ENCODE peak calls at places on chromosomes 5 and 9, in seven cellular contexts. A is kidney; E is cardiac muscle cell; D is Panc1; S is left ventricle myocardium inferior; O is lung; N is CD4-positive, alpha-beta memory T cell. M is an unnamed sample. For H3K4me1, the result is how much of the 10 kb centered on the place peaks cover.

GRCh38 chr5:43104102-43104501 is 16.6 kb upstream of the ZNF131 start:
- DNase-seq in A (no peak), E (no peak), D (no peak), S (no peak), O (no peak), N (no peak), M (no peak)

GRCh38 chr9:21778300-21778699 is 24.1 kb upstream of the MTAP start:
- DNase-seq in A (no peak), E (no peak), D (no peak), S (no peak), O (no peak), N (no peak), M (no peak)

GRCh38 chr5:93296338-93296737 is 284.7 kb downstream of the NR2F1-AS1 start:
- DNase-seq in A (no peak), E (no peak), D (no peak), S (no peak), O (no peak), N (no peak), M (no peak)

GRCh38 chr5:146588331-146588730 is 72.3 kb upstream of the GPR151 start:
- DNase-seq in A (no peak), E (no peak), D (no peak), S (no peak), O (no peak), N (no peak), M (no peak)

GRCh38 chr5:137303509-137303908 is 195.6 kb downstream of the SPOCK1 start:
- DNase-seq in A (no peak), E (no peak), D (no peak), S (no peak), O (no peak), N (no peak), M (no peak)

GRCh38 chr9:70488793-70489105 is 74.3 kb upstream of the KLF9 start:
- DNase-seq in A (no peak), E (no peak), D (no peak), S (no peak), O (no peak), N (no peak), M (no peak)

GRCh38 chr5:95238560-95239325 is 46.2 kb downstream of the MCTP1 start:
- DNase-seq in A (no peak), E (peak), D (peak), S (no peak), O (no peak), N (no peak), M (no peak)

GRCh38 chr9:93588641-93589609 is 12.5 kb downstream of the PHF2 start:
- DNase-seq in A (no peak), E (no peak), D (no peak), S (no peak), O (no peak), N (no peak), M (no peak)

GRCh38 chr9:19027825-19028224 is 5.2 kb downstream of the SAXO1 start:
- DNase-seq in A (peak), E (no peak), D (no peak), S (no peak), O (no peak), N (no peak), M (no peak)

GRCh38 chr9:96071245-96072124 is 196.0 kb downstream of the ERCC6L2 start:
- DNase-seq in A (no peak), E (peak), D (no peak), S (no peak), O (no peak), N (no peak), M (peak)

GRCh38 chr5:76888733-76889300 is 39.0 kb downstream of the S100Z start:
- DNase-seq in A (no peak), E (no peak), D (no peak), S (no peak), O (no peak), N (no peak), M (no peak)

GRCh38 chr9:95425910-95426551 is 90.7 kb downstream of the PTCH1 start:
- DNase-seq in A (no peak), E (peak), D (no peak), S (no peak), O (no peak), N (no peak), M (peak)

GRCh38 chr9:34484678-34485077 is 26.1 kb downstream of the DNAI1 start:
- DNase-seq in A (no peak), E (no peak), D (no peak), S (no peak), O (no peak), N (no peak), M (no peak)

GRCh38 chr9:14096182-14096922 is 217.6 kb downstream of the NFIB start:
- DNase-seq in A (no peak), E (peak), D (no peak), S (no peak), O (no peak), N (no peak), M (peak)

GRCh38 chr9:122091682-122092592 is 1.2 kb downstream of the TTLL11 start:
- DNase-seq in A (no peak), E (no peak), D (no peak), S (no peak), O (no peak), N (no peak), M (no peak)

DNA sequence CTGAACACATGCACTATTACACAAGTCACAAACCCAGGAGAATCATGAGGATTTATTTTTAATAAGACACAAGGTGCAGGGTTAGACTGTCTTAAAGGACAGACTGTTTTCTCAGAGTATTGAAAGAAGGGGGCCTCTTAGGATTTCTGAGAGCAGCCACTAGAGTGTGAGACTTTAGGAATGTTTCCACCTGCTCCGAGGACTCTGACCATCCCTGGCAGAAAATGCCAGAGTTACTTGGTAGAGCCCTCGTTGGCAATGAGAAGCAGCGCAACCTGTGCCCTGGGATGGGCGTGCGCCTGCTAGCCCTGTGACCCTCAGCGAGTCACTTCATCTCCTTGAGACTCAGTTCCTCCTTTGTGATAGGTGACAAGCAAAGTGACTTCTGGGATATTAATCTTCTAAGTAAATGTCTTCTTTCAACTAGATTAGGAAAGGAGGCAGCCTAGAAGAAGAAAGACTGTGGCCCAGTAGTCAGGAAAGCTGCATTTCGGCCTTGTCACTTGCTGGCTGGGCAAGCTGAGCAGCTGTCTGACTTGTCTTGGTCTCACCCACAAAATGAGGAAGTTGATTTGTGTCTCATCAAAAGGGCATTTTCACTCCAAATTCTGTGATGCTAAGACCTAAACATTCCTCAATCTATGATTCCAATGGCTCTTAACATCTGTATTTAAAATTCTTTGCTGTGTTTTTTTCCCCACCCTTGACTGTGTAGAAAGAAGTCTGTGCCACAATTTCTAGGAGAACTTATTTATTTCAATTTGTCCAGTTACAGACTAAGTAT is 60.5 kb downstream of the PTCD2 start:
- DNase-seq in A (no peak), E (no peak), D (no peak), S (no peak), O (no peak), N (no peak), M (no peak)
- H3K4me1 ChIP-seq in A (under half), E (under half), D (under half), S (under half), O (under half), N (under half), M (under half)

DNA sequence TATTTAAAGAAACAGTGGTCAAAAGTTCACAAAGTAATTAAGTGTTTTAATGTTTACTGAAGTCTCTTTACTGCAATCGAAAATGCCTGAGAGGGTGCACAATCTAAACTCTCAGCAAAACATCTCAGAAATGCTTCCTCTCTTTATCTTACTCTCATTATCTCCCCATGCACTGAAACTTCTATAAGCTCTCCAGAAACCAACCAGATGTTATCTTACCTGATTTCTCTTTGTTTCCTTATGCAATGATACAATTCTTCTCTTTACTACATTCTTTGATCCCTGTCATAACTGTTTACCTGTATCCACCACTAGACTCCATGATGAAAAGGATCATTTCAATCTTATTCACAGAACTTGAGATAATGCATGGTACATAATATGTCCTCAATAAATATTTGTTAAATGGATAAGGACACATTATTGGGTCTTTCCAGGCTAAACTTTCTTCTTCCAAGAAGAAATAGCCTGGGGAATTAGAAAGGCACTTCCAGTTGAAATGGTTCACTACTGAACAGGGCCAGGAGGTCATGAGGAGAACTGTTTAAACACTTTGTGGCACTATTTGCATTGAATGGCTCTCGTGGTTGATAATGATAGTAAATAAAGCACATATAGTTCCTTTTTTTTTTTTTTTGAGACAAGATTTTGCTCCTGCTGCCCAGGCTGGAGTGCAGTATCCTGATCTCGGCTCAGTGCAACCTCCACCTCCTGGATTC is 20.1 kb upstream of the CAST start:
- DNase-seq in A (no peak), E (no peak), D (no peak), S (no peak), O (no peak), N (no peak), M (no peak)
- H3K4me3 ChIP-seq in A (no peak), E (no peak), D (no peak), S (no peak), O (no peak), N (no peak), M (no peak)

GRCh38 chr5:150496098-150496497 is 11.8 kb upstream of the NDST1 start:
- DNase-seq in A (no peak), E (no peak), D (no peak), S (no peak), O (no peak), N (no peak), M (no peak)

GRCh38 chr5:150498501-150498900 is 9.4 kb upstream of the NDST1 start:
- DNase-seq in A (no peak), E (no peak), D (no peak), S (no peak), O (no peak), N (no peak), M (no peak)

GRCh38 chr5:150497274-150497988 is 10.5 kb upstream of the NDST1 start:
- DNase-seq in A (peak), E (no peak), D (peak), S (peak), O (peak), N (no peak), M (peak)

GRCh38 chr5:150497989-150498317 is 10.0 kb upstream of the NDST1 start:
- DNase-seq in A (no peak), E (no peak), D (no peak), S (no peak), O (no peak), N (no peak), M (no peak)

DNA sequence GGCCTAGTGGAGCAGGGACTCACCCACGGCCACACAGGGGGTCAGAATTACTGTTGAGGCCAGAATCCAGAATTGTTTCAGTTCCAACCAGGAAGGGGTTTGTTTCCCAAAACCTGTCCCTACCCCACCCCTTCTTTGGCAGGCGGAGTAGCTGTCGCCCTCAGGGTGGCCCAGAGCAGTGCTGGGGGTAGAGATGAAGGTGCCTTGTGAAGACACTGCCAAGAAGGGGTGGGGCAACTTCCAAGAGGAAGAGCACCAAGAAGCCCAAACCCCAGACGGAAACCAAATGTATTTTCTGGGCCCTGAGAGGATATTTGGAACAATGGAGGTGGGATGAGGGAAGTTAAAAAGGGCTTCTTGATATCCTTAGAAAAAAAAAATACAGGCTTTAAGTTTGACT is 11.4 kb upstream of the NDST1 start:
- DNase-seq in A (no peak), E (no peak), D (no peak), S (no peak), O (no peak), N (no peak), M (no peak)
- H3K4me1 ChIP-seq in A (under half), E (under half), D (half or more), S (half or more), O (under half), N (under half), M (half or more)

GRCh38 chr5:168086104-168086610 is 205.3 kb upstream of the WWC1 start:
- DNase-seq in A (no peak), E (no peak), D (no peak), S (no peak), O (no peak), N (no peak), M (peak)

GRCh38 chr5:168086736-168087135 is 204.7 kb upstream of the WWC1 start:
- DNase-seq in A (no peak), E (no peak), D (no peak), S (no peak), O (no peak), N (no peak), M (no peak)

GRCh38 chr5:168089201-168089887 is 202.1 kb upstream of the WWC1 start:
- DNase-seq in A (no peak), E (no peak), D (no peak), S (no peak), O (no peak), N (no peak), M (no peak)

GRCh38 chr5:168088415-168089165 is 202.9 kb upstream of the WWC1 start:
- DNase-seq in A (no peak), E (no peak), D (no peak), S (no peak), O (no peak), N (no peak), M (no peak)

GRCh38 chr5:168085321-168086040 is 206.0 kb upstream of the WWC1 start:
- DNase-seq in A (no peak), E (peak), D (no peak), S (no peak), O (no peak), N (no peak), M (no peak)
- H3K4me3 ChIP-seq in A (no peak), E (no peak), D (no peak), S (no peak), O (no peak), N (no peak), M (no peak)

GRCh38 chr5:2751592-2752021 is at the start of gene IRX2:
- DNase-seq in A (peak), E (peak), D (no peak), S (peak), O (peak), N (no peak), M (peak)
- H3K4me1 ChIP-seq in A (under half), E (under half), D (under half), S (half or more), O (under half), N (under half), M (under half)

GRCh38 chr9:129356871-129357772 is 179.1 kb upstream of the IER5L start:
- DNase-seq in A (peak), E (no peak), D (no peak), S (no peak), O (no peak), N (no peak), M (no peak)
- H3K4me3 ChIP-seq in A (no peak), E (no peak), D (no peak), S (no peak), O (no peak), N (no peak), M (no peak)

DNA sequence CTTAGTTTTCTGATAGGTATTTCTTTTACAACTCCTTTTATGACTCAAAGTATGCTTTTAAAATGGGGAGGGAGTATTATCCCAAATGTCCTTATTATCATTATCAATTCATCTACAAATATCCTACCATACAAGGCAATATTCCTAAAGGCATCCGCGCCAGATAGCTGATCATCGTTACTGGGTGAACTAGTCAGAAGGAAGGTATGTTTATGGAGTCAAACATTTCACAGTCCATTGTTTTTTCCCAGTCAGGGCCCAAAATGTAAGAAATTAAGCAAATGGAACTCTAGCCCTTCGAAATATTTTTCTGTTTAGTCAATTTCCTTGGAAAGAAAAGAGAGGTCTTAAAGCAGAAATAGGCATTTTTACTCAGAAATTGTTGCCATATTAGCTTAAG is 188.5 kb upstream of the CCNG1 start:
- DNase-seq in A (no peak), E (no peak), D (no peak), S (no peak), O (no peak), N (no peak), M (no peak)
- H3K4me1 ChIP-seq in A (under half), E (under half), D (under half), S (under half), O (under half), N (under half), M (under half)

GRCh38 chr9:4235951-4236804 is 63.7 kb downstream of the GLIS3 start:
- DNase-seq in A (no peak), E (no peak), D (no peak), S (no peak), O (no peak), N (no peak), M (peak)
- H3K4me3 ChIP-seq in A (peak), E (no peak), D (no peak), S (no peak), O (no peak), N (no peak), M (no peak)

GRCh38 chr9:135037521-135038250 is 49.8 kb upstream of the OLFM1 start:
- DNase-seq in A (no peak), E (no peak), D (no peak), S (no peak), O (no peak), N (no peak), M (no peak)

GRCh38 chr9:135038826-135039225 is 48.6 kb upstream of the OLFM1 start:
- DNase-seq in A (no peak), E (no peak), D (no peak), S (no peak), O (no peak), N (no peak), M (no peak)

GRCh38 chr9:135035781-135036760 is 51.4 kb upstream of the OLFM1 start:
- DNase-seq in A (no peak), E (no peak), D (no peak), S (no peak), O (no peak), N (no peak), M (no peak)

GRCh38 chr9:135038331-135038730 is 49.1 kb upstream of the OLFM1 start:
- DNase-seq in A (no peak), E (no peak), D (no peak), S (no peak), O (no peak), N (no peak), M (no peak)

GRCh38 chr9:135036861-135037465 is 50.5 kb upstream of the OLFM1 start:
- DNase-seq in A (no peak), E (no peak), D (no peak), S (no peak), O (no peak), N (no peak), M (no peak)
- H3K4me1 ChIP-seq in A (under half), E (under half), D (under half), S (under half), O (under half), N (under half), M (under half)

M was measured in body of pancreas.